ENCODE peak calls at places on chromosomes 1 and 21, in four cellular contexts. H is HCT116, F is SK-N-SH, J is NT2/D1. M is an unnamed sample.

GRCh38 chr1:184222561-184223157 is 164.2 kb upstream of the C1orf21 start:
- DNase-seq in H (peak; percentile 29), F (peak; percentile 43), J (peak; percentile 30), M (peak; percentile 11)

GRCh38 chr1:167270230-167270817 is 49.6 kb downstream of the POU2F1 start:
- DNase-seq in H (no peak), F (no peak), J (no peak), M (no peak)

GRCh38 chr1:226912587-226913176 is 27.4 kb upstream of the COQ8A start:
- DNase-seq in H (no peak), F (no peak), J (peak; percentile 39), M (peak; percentile 19)

GRCh38 chr21:43865471-43866181 is 603 bp downstream of the AGPAT3 start:
- DNase-seq in H (no peak), F (peak; percentile 83), J (no peak), M (no peak)

GRCh38 chr1:150061632-150062101 is 5.9 kb upstream of the VPS45 start:
- DNase-seq in H (peak; percentile 28), F (no peak), J (no peak), M (no peak)

GRCh38 chr1:155175281-155175926 is 1.8 kb downstream of the TRIM46 start:
- DNase-seq in H (no peak), F (no peak), J (no peak), M (no peak)

GRCh38 chr1:99003911-99004269 is 771 bp downstream of the PLPPR5 start:
- DNase-seq in H (no peak), F (peak; percentile 54), J (no peak), M (no peak)

GRCh38 chr1:50358962-50359361 is 64.3 kb downstream of the DMRTA2 start:
- DNase-seq in H (no peak), F (no peak), J (peak; percentile 42), M (no peak)

GRCh38 chr1:212452323-212453155 is 19.8 kb downstream of the NENF start:
- DNase-seq in H (no peak), F (no peak), J (no peak), M (no peak)

GRCh38 chr1:91781371-91781825 is 104.6 kb downstream of the TGFBR3 start:
- DNase-seq in H (no peak), F (no peak), J (no peak), M (no peak)

GRCh38 chr1:202848191-202848542 is 37.4 kb downstream of the PCAT6 start:
- DNase-seq in H (no peak), F (no peak), J (no peak), M (peak; percentile 19)

DNA sequence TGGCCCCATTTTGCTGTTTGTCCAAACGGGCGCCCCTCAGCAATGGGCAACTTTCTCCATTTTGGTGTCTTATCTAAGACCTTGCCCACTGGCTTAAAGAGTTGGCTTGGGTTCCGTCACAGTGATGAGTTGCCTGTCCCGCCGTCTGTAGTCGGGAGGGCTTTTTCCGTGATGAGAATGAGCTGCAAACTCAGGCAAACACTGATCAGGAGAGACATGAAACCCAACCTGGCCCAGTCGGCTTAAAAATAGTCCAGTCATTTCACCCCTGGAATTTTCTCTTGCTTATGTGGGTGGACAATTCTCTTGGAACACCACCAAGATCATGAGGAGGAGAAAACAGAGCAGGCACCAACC is 79.3 kb downstream of the ST6GALNAC3 start:
- DNase-seq in H (no peak), F (no peak), J (no peak), M (no peak)
- TF ChIP-seq YY1 in H (no peak), F (no peak), J (no peak), M (no peak)

DNA sequence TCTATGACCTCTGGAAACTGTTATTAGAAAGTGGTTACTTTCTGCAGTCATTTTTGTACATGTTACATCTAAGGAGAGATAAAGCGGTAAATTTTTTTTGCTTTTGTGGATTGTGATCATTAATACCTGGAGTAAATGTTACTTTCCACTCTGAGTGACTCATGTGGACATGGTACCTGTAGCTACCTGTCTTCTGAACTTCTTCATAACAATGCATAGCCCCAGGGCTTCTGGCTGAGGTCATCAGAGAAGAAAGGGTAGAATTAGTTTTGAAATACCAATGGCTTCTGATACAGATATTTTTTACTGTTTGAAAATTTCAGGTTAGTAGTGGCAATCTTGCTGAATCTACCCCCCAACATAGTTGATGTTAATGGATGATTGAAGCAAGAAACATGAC is 489.3 kb downstream of the RWDD3 start:
- DNase-seq in H (no peak), F (no peak), J (no peak), M (no peak)
- TF ChIP-seq YY1 in H (no peak), F (no peak), J (no peak), M (no peak)

DNA sequence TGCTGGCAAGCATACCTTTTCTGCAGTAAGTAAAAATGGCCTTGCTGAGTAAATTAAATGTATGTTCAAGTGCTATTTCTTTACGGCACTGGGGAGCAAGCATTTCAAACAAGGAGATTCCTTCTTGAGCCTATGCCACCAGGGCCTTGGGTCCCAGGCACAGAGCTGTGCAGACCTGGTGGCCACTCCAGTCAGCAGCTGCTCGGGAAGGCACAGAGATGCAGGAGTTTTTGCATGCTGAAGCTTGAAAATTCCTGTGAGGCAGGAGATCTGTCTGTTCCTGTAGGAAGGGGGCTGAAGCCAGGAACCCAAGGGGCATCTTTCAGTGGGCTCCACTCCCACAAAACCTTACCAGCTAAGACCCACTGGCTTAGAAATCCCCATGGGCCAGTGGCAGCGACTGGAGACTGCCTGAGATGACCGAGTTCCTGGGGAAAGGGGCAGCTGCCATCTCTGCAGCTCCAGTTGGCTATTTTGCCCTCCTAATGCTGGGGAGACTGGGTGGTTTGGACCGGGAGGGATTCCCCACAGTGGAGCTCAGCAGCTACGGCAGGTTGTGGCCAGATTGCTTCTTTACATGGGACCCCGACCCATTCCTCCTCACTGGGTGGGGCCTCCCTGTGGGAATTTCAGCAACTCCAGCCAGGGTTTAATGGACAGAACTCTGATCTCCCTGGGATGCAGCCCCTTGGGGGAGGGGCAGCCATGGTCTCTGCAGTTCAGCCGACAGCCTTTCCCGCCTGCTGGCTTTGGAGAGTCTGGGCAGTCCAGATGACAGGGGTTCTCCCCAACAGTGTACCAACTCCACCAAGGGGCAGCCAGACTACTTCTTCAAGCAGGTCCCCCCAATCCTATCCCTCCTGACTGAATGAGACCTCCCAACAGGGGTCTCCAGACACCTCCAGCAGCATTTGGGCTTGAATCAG is 8.4 kb upstream of the PGBD2 start:
- DNase-seq in H (no peak), F (no peak), J (no peak), M (no peak)
- TF ChIP-seq YY1 in H (no peak), F (no peak), J (no peak), M (no peak)

DNA sequence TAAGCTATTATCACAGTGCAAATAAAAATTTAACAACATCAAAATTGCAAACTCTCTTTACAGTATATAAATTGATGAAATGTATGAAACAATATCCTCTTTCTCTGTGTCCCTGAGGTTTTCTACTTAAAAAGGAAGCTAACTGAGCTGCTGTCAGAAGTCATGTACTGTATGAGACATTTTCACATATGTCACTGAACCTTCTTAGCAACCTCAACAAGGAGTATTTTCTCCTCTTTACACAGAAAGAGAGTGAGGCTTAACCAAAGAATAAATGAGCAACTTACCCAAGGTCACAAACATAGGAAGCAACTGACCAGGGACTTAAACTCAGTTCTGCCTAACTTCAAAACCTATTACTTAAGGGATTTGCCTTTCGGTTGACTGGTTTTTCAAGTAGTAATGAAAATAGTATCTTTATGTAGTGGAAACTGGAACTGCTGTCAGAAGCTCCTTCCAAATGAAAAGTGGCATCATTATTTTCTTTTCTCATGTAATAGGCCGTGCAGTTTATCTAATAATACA is 288.9 kb downstream of the LRRIQ3 start:
- DNase-seq in H (no peak), F (no peak), J (no peak), M (no peak)
- TF ChIP-seq YY1 in H (no peak), F (no peak), J (no peak), M (no peak)

GRCh38 chr1:3292051-3292722 is 162.3 kb upstream of the ARHGEF16 start:
- DNase-seq in H (no peak), F (no peak), J (no peak), M (no peak)
- TF ChIP-seq YY1 in H (no peak), F (no peak), J (no peak), M (no peak)

DNA sequence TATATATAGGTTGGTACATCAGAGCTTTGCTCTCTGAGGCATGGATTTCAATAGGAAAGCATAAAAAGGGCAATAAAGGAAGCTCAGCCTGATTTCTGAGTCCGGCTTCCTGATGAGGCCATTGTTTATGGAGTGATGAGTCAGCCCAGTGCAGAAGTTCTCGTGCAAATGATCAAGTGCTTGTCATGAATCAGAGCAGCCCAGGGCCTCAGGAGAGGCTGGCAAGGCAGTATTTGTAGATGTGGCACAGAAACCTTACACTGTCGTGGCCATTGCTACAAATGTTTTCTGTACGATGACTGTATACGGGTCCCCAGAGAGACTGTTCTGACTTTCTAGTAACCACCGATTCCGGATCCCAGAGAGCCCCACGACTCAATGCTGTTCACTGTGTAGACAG is 26.7 kb downstream of the UMODL1 start:
- DNase-seq in H (peak; percentile 66), F (no peak), J (no peak), M (no peak)
- TF ChIP-seq YY1 in H (no peak), F (peak; percentile 16), J (no peak), M (no peak)

DNA sequence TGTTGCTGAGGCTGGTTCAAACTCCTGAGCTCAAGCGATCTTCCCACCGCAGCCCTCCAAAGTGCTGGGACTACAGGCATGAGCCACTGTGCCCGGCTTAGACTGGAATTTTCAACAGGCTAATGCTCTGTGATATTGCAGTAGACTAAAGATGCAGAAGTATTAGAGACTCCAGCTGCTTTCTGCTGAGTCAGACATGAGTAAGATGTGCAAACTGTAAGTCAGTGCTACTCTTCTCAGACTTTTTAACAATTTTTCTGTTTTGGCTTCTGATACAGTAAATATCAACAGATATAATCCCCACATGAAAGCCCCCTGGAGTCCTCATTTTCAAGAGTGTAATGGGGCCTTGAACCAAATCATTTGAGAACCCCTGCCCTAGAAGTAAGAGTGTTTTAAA is 29.3 kb upstream of the NLRP3 start:
- DNase-seq in H (no peak), F (no peak), J (no peak), M (no peak)
- TF ChIP-seq YY1 in H (no peak), F (no peak), J (no peak), M (no peak)

GRCh38 chr1:113758631-113759340 is 500 bp downstream of the PHTF1 start:
- DNase-seq in H (peak; percentile 23), F (peak; percentile 82), J (peak; percentile 69), M (no peak)
- TF ChIP-seq YY1 in H (no peak), F (no peak), J (no peak), M (peak; percentile 7)

M was measured in GM12878.